ENCODE peak calls at places on chromosomes 5 and 9, in four cellular contexts. H is mesenchymal stem cell, P is H1, I is H9. X is an unnamed sample. For H3K79me1, the result is how much of the 10 kb centered on the place peaks cover.

GRCh38 chr5:151055336-151055735 is 25.5 kb downstream of the TNIP1 start:
- DNase-seq in H (no peak), P (no peak), I (no peak), X (no peak)

GRCh38 chr5:37615184-37615583 is 224.7 kb downstream of the GDNF start:
- DNase-seq in H (peak), P (no peak), I (no peak), X (no peak)

GRCh38 chr5:120446068-120446492 is 18.0 kb upstream of the PRR16 start:
- DNase-seq in H (peak), P (no peak), I (no peak), X (no peak)

GRCh38 chr5:160348080-160348479 is 22.3 kb downstream of the C1QTNF2 start:
- DNase-seq in H (no peak), P (no peak), I (no peak), X (no peak)

GRCh38 chr5:134911285-134912215 is 6.6 kb downstream of the PCBD2 start:
- DNase-seq in H (no peak), P (no peak), I (no peak), X (no peak)

GRCh38 chr5:141914154-141914743 is 9.4 kb upstream of the DELE1 start:
- DNase-seq in H (peak), P (peak), I (peak), X (peak)

GRCh38 chr9:69462394-69462793 is 137.4 kb downstream of the ENTREP1 start:
- DNase-seq in H (no peak), P (no peak), I (no peak), X (no peak)

GRCh38 chr5:125550237-125550636 is 803.8 kb upstream of the ZNF608 start:
- DNase-seq in H (peak), P (no peak), I (no peak), X (no peak)

GRCh38 chr5:144189800-144190429 is 19.2 kb downstream of the KCTD16 start:
- DNase-seq in H (peak), P (no peak), I (no peak), X (no peak)

GRCh38 chr5:142843029-142843905 is 73.1 kb downstream of the ARHGAP26 start:
- DNase-seq in H (no peak), P (no peak), I (no peak), X (no peak)

GRCh38 chr9:114174876-114175771 is 19.8 kb downstream of the COL27A1 start:
- DNase-seq in H (peak), P (no peak), I (no peak), X (no peak)

GRCh38 chr9:137807721-137808703 is 69.6 kb upstream of the CACNA1B start:
- DNase-seq in H (no peak), P (no peak), I (no peak), X (no peak)

GRCh38 chr5:1973391-1974013 is 90.8 kb upstream of the IRX4 start:
- DNase-seq in H (no peak), P (no peak), I (no peak), X (peak)

GRCh38 chr5:14743601-14744295 is 79.2 kb downstream of the OTULIN start:
- DNase-seq in H (no peak), P (no peak), I (no peak), X (no peak)

GRCh38 chr5:3389471-3390026 is 206.1 kb upstream of the IRX1 start:
- DNase-seq in H (no peak), P (no peak), I (no peak), X (no peak)

GRCh38 chr5:150623152-150623877 is 17.1 kb upstream of the SYNPO start:
- DNase-seq in H (no peak), P (no peak), I (no peak), X (no peak)

GRCh38 chr5:24162343-24162742 is 482.4 kb downstream of the CDH10 start:
- DNase-seq in H (no peak), P (no peak), I (no peak), X (no peak)

GRCh38 chr9:37415011-37415719 is 7.3 kb upstream of the GRHPR start:
- DNase-seq in H (peak), P (peak), I (peak), X (peak)

GRCh38 chr9:18296702-18297531 is 177.0 kb upstream of the ADAMTSL1 start:
- DNase-seq in H (no peak), P (no peak), I (no peak), X (no peak)

GRCh38 chr5:89994266-89994665 is 415.3 kb downstream of the CETN3 start:
- DNase-seq in H (no peak), P (no peak), I (no peak), X (no peak)

GRCh38 chr9:136551401-136552116 is 5.7 kb upstream of the NOTCH1 start:
- DNase-seq in H (peak), P (peak), I (peak), X (no peak)

GRCh38 chr9:105438136-105438839 is 9.5 kb upstream of the FSD1L start:
- DNase-seq in H (peak), P (no peak), I (no peak), X (no peak)

GRCh38 chr9:109411069-109411761 is 86.9 kb downstream of the PTPN3 start:
- DNase-seq in H (no peak), P (no peak), I (no peak), X (no peak)

GRCh38 chr5:160649304-160649703 is 202.7 kb downstream of the ATP10B start:
- DNase-seq in H (no peak), P (no peak), I (peak), X (no peak)

GRCh38 chr9:109403116-109403515 is 82.3 kb upstream of the EPB41L4B start:
- DNase-seq in H (no peak), P (no peak), I (no peak), X (no peak)

GRCh38 chr9:127608104-127608966 is 3.7 kb upstream of the STXBP1 start:
- DNase-seq in H (peak), P (peak), I (peak), X (peak)

GRCh38 chr5:10452768-10453331 is 11.2 kb downstream of the ROPN1L start:
- DNase-seq in H (peak), P (no peak), I (peak), X (peak)

GRCh38 chr9:133371261-133371711 is 4.6 kb downstream of the SURF4 start:
- DNase-seq in H (no peak), P (no peak), I (no peak), X (no peak)

GRCh38 chr9:133372144-133372543 is 3.7 kb downstream of the SURF4 start:
- DNase-seq in H (no peak), P (no peak), I (no peak), X (no peak)

GRCh38 chr9:133369419-133369818 is 6.4 kb downstream of the SURF4 start:
- DNase-seq in H (no peak), P (no peak), I (no peak), X (no peak)

GRCh38 chr9:133369923-133370322 is 5.9 kb downstream of the SURF4 start:
- DNase-seq in H (no peak), P (no peak), I (no peak), X (no peak)

GRCh38 chr9:133370680-133371079 is 5.2 kb downstream of the SURF4 start:
- DNase-seq in H (no peak), P (no peak), I (no peak), X (no peak)
- H3K79me1 ChIP-seq in H (under half), P (under half), I (under half), X (under half)

GRCh38 chr5:180339583-180340183 is 13.5 kb downstream of the GFPT2 start:
- DNase-seq in H (no peak), P (no peak), I (no peak), X (no peak)

GRCh38 chr5:180338001-180338707 is 15.0 kb downstream of the GFPT2 start:
- DNase-seq in H (no peak), P (no peak), I (no peak), X (no peak)

GRCh38 chr5:180343110-180343845 is 9.9 kb downstream of the GFPT2 start:
- DNase-seq in H (peak), P (peak), I (peak), X (no peak)

GRCh38 chr5:180341595-180341994 is 11.5 kb downstream of the GFPT2 start:
- DNase-seq in H (no peak), P (no peak), I (no peak), X (no peak)

GRCh38 chr5:180340856-180341255 is 12.3 kb downstream of the GFPT2 start:
- DNase-seq in H (peak), P (no peak), I (no peak), X (no peak)
- H2BK12ac ChIP-seq in H (no peak), P (no peak), I (peak), X (no peak)

DNA sequence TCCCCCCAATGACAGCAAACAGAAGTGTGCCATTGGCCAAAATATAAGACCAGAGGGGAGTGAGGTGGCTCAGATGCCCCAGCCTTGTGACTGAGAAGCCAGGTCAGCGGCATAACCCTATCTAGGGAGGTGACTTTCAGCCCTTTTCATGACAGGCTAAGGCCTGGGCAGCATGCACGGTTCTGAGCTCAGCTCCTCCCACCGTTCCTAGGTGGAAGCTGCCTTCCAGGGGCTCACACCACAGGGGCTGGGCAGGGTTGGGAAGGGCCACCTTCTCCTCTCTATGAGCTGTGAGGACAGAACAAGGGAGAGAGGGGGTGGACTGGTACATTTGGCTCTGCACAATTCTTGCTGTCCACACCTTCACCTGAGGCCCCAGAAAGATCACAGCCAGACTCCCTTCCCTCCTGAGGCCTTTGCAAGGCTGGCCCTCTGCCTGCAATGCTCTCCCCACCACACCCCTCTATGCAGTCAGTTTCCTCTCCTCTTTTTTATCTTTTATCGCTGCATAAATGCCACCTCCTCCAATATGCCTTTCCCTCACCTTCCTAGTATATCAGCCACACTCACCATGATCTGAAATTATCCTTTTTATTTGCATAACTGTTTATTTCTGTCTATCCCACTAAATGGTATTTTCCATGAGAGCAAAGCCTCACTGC is 5.1 kb upstream of the EGR1 start:
- DNase-seq in H (no peak), P (no peak), I (no peak), X (no peak)
- H2BK15ac ChIP-seq in H (no peak), P (no peak), I (no peak), X (no peak)

GRCh38 chr9:4272141-4272540 is 27.7 kb downstream of the GLIS3 start:
- DNase-seq in H (no peak), P (no peak), I (no peak), X (no peak)

GRCh38 chr9:4266602-4267001 is 33.3 kb downstream of the GLIS3 start:
- DNase-seq in H (no peak), P (no peak), I (no peak), X (no peak)

GRCh38 chr9:4269872-4270271 is 30.0 kb downstream of the GLIS3 start:
- DNase-seq in H (no peak), P (no peak), I (no peak), X (no peak)
- H3K79me1 ChIP-seq in H (under half), P (under half), I (under half), X (under half)

DNA sequence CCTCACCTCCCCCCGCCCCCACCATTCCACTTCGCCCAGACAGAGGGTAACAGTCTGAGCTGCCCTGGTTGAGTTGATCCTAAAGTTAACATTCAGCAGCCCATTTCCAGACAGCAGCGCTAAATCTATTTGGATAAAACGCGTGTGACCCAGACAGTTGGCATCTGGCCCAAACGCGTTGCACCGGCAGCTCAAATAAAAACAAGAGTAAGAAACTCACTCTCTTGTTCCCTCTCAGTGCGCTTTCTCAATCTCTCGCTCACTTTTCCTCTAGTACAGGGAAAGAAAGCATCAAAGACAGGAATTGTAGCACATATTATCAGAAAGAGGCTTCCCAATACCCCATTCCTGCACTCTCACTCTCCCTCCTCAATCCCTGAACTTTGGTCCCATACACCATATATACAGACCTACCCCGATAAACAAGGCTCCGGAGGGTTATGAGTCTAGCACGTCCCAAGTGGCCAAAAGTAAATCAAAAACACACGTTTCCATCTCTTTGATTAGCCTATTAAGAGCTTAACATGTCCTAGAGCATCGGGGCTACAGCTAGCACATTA is 1.3 kb downstream of the ADAMTS6 start:
- DNase-seq in H (peak), P (no peak), I (no peak), X (no peak)
- H2BK12ac ChIP-seq in H (no peak), P (peak), I (no peak), X (no peak)

DNA sequence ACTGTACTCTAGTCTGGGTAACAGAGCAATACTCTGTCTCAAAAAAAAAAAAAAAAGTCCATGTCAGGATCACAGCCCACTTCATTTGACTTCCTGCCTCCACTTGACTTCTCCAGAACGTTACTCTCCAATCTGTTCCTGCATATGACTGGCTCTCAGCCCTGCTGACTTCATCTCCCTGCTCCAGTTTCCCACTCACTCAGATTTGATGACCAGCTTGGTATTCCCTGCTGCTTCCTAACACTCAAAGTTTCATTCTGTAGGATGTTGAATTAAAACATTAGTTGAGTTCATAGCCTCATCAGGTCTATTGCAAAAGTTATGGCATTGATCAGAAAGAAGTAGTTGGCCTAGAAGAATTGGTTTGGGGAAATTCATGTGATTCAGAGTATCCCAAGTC is 52.3 kb downstream of the UGCG start:
- DNase-seq in H (no peak), P (no peak), I (no peak), X (no peak)
- H2BK15ac ChIP-seq in H (no peak), P (no peak), I (no peak), X (no peak)

X was measured in neuronal stem cell.